ENCODE peak calls at places on chromosomes 1 and 21, in five cellular contexts. One of them, this sample, is unnamed.

GRCh38 chr1:191757003-191757402 is 401.3 kb upstream of the RGS18 start:
- DNase-seq in neuronal stem cell: no peak
- DNase-seq in PC-3: no peak
- DNase-seq in PC-9: no peak
- DNase-seq in endothelial cell of umbilical vein: no peak
- DNase-seq in this sample: no peak

GRCh38 chr1:71510725-71511124 is 429.9 kb upstream of the ZRANB2 start:
- DNase-seq in neuronal stem cell: no peak
- DNase-seq in PC-9: no peak
- DNase-seq in PC-3: no peak
- DNase-seq in endothelial cell of umbilical vein: no peak
- DNase-seq in this sample: no peak

GRCh38 chr1:26747048-26747447 is 40.7 kb upstream of the PIGV start:
- DNase-seq in PC-3: no peak
- DNase-seq in PC-9: no peak
- DNase-seq in endothelial cell of umbilical vein: no peak
- DNase-seq in neuronal stem cell: no peak
- DNase-seq in this sample: no peak

GRCh38 chr1:241637604-241638003 is 2.6 kb downstream of the CHML start:
- DNase-seq in endothelial cell of umbilical vein: no peak
- DNase-seq in neuronal stem cell: no peak
- DNase-seq in PC-9: no peak
- DNase-seq in PC-3: peak; percentile 53
- DNase-seq in this sample: no peak

GRCh38 chr21:39208624-39209333 is 25.5 kb upstream of the PSMG1 start:
- DNase-seq in endothelial cell of umbilical vein: no peak
- DNase-seq in PC-9: no peak
- DNase-seq in neuronal stem cell: no peak
- DNase-seq in PC-3: no peak
- DNase-seq in this sample: peak; percentile 69

GRCh38 chr1:61320575-61320974 is 238.2 kb downstream of the NFIA start:
- DNase-seq in PC-9: no peak
- DNase-seq in neuronal stem cell: no peak
- DNase-seq in PC-3: no peak
- DNase-seq in endothelial cell of umbilical vein: no peak
- DNase-seq in this sample: no peak

GRCh38 chr1:48105167-48105566 is 108.0 kb upstream of the TRABD2B start:
- DNase-seq in PC-9: no peak
- DNase-seq in neuronal stem cell: no peak
- DNase-seq in PC-3: no peak
- DNase-seq in endothelial cell of umbilical vein: no peak
- DNase-seq in this sample: no peak

GRCh38 chr1:239997160-239997514 is 94.5 kb upstream of the FMN2 start:
- DNase-seq in PC-9: no peak
- DNase-seq in endothelial cell of umbilical vein: no peak
- DNase-seq in PC-3: no peak
- DNase-seq in neuronal stem cell: no peak
- DNase-seq in this sample: no peak

GRCh38 chr1:31390071-31390470 is 17.2 kb upstream of the FABP3 start:
- DNase-seq in endothelial cell of umbilical vein: no peak
- DNase-seq in neuronal stem cell: no peak
- DNase-seq in PC-9: peak; percentile 82
- DNase-seq in PC-3: peak; percentile 88
- DNase-seq in this sample: no peak

GRCh38 chr21:31660134-31660565 is 657 bp downstream of the SOD1 start:
- DNase-seq in PC-3: peak; percentile 21
- DNase-seq in endothelial cell of umbilical vein: peak; percentile 30
- DNase-seq in PC-9: no peak
- DNase-seq in neuronal stem cell: no peak
- DNase-seq in this sample: peak; percentile 66

GRCh38 chr1:240190881-240191385 is 99.2 kb downstream of the FMN2 start:
- DNase-seq in endothelial cell of umbilical vein: no peak
- DNase-seq in PC-9: no peak
- DNase-seq in PC-3: peak; percentile 88
- DNase-seq in neuronal stem cell: no peak
- DNase-seq in this sample: peak; percentile 79

GRCh38 chr1:205802060-205802459 is 10.9 kb downstream of the SLC41A1 start:
- DNase-seq in PC-3: no peak
- DNase-seq in endothelial cell of umbilical vein: no peak
- DNase-seq in neuronal stem cell: no peak
- DNase-seq in PC-9: no peak
- DNase-seq in this sample: no peak

GRCh38 chr1:213666922-213667321 is 320.9 kb upstream of the PROX1 start:
- DNase-seq in PC-3: no peak
- DNase-seq in endothelial cell of umbilical vein: no peak
- DNase-seq in neuronal stem cell: no peak
- DNase-seq in PC-9: no peak
- DNase-seq in this sample: no peak

GRCh38 chr1:15245593-15246325 is 1.3 kb upstream of the FHAD1 start:
- DNase-seq in PC-3: no peak
- DNase-seq in neuronal stem cell: no peak
- DNase-seq in PC-9: no peak
- DNase-seq in endothelial cell of umbilical vein: no peak
- DNase-seq in this sample: no peak

GRCh38 chr21:31943586-31943985 is 70.8 kb downstream of the HUNK start:
- DNase-seq in PC-3: no peak
- DNase-seq in neuronal stem cell: no peak
- DNase-seq in endothelial cell of umbilical vein: no peak
- DNase-seq in PC-9: no peak
- DNase-seq in this sample: no peak

DNA sequence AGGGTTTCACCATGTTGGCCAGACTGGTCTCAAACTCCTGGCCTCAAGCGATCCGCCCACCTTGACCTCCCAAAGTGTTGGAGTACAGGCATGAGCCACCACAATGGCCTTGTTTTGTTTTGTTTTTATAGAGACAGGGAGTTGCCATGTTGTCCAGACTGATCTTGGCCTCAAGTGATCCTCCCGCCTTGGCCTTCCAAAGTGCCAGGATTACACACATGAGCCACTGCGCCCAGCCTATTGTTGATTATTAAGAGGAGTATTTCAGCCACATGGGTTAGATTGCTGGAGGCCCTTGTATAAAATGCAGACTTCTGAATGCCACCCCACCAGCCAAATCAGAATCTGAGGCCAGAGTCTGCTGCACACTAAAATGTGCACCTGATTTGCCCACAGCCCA is 57.2 kb upstream of the ANGPTL1 start:
- DNase-seq in PC-9: no peak
- DNase-seq in neuronal stem cell: no peak
- DNase-seq in endothelial cell of umbilical vein: no peak
- DNase-seq in PC-3: no peak
- DNase-seq in this sample: no peak
- H3K4me1 ChIP-seq in PC-9: no peaks in the 10 kb centered on the region
- H3K4me1 ChIP-seq in neuronal stem cell: peaks cover 18% of the 10 kb centered on the region
- H3K4me1 ChIP-seq in endothelial cell of umbilical vein: no peaks in the 10 kb centered on the region
- H3K4me1 ChIP-seq in PC-3: no peaks in the 10 kb centered on the region
- H3K4me1 ChIP-seq in this sample: no peaks in the 10 kb centered on the region

GRCh38 chr1:76294470-76295194 is 220.1 kb downstream of the ST6GALNAC3 start:
- DNase-seq in PC-9: no peak
- DNase-seq in PC-3: no peak
- DNase-seq in endothelial cell of umbilical vein: no peak
- DNase-seq in neuronal stem cell: no peak
- DNase-seq in this sample: no peak
- H3K4me3 ChIP-seq in PC-9: no peak overlapping the region
- H3K4me3 ChIP-seq in PC-3: no peak overlapping the region
- H3K4me3 ChIP-seq in endothelial cell of umbilical vein: no peak overlapping the region
- H3K4me3 ChIP-seq in neuronal stem cell: no peak overlapping the region
- H3K4me3 ChIP-seq in this sample: no peak overlapping the region

DNA sequence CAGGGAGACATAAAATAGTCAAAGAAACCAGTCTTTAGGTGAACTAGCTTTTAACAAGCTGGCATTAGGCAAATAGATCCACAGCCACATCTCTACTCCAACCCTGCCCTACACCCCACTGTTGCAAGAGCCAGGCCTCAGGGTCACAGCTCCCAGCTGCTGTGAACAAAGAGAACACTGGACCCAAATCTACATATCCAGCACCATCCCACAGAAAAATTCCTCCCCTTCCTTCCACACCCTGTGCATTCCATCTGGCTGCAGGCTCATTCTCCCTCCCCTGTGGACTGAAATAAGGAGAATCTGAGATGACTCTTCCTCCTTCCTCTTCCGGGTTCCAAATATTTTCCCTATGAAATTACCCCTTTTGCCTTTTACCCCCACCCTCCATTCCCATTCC is 23.2 kb downstream of the DLGAP3 start:
- DNase-seq in neuronal stem cell: no peak
- DNase-seq in PC-3: no peak
- DNase-seq in endothelial cell of umbilical vein: no peak
- DNase-seq in PC-9: no peak
- DNase-seq in this sample: no peak
- H3K27me3 ChIP-seq in neuronal stem cell: peaks cover 6% of the 10 kb centered on the region
- H3K27me3 ChIP-seq in PC-3: peaks cover 24% of the 10 kb centered on the region
- H3K27me3 ChIP-seq in endothelial cell of umbilical vein: no peaks in the 10 kb centered on the region
- H3K27me3 ChIP-seq in PC-9: peaks cover 93% of the 10 kb centered on the region
- H3K27me3 ChIP-seq in this sample: peaks cover 7% of the 10 kb centered on the region

DNA sequence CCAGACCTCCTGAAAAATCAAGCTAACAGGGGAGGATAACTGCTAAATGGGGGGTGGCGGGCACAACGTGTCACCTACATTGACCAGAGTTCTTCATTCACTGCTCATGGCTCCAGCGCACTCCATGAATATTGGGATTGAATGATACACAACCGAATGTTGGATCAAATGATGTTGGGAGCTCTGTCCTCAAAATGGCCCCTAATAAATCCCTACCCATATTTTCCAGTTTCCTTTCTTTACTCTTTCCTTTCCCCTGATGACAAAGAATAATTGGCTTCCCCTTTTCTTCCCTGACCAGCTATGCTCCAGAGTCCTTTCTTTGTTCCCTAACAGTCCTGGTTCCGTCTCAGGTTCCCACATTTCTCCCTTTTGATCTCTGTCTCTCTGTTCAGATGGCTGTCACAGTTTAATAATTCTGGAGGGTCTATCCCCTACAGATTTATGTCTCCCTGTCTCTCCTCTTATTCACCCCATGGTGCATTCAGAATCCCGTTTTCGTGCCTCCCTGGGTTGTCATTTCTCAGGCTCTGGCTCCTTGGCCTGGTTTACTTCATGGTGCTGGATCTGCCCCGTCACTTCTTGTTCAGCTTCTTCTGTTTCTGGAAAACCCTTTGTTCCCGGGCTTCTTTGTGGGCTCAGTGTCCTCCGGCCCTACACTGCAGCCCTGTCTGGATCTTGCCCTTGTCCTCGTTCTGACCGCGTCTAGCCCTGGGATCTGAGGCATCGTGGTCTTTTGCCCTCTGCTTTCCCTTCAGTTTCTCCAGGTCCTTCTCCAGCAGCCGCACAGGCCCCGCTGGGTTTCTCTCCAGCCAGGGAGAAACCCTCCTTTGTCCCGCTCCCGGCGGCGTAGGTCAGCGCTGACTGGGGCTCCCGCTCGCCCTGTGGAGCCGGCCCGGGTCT is 78.3 kb downstream of the NDUFS5 start:
- DNase-seq in PC-9: no peak
- DNase-seq in neuronal stem cell: no peak
- DNase-seq in PC-3: peak; percentile 35
- DNase-seq in endothelial cell of umbilical vein: peak; percentile 61
- DNase-seq in this sample: peak; percentile 64
- H3K4me1 ChIP-seq in PC-9: peaks cover 49% of the 10 kb centered on the region
- H3K4me1 ChIP-seq in neuronal stem cell: peaks cover 31% of the 10 kb centered on the region
- H3K4me1 ChIP-seq in PC-3: peaks cover 51% of the 10 kb centered on the region
- H3K4me1 ChIP-seq in endothelial cell of umbilical vein: peaks cover 46% of the 10 kb centered on the region
- H3K4me1 ChIP-seq in this sample: peaks cover 40% of the 10 kb centered on the region

DNA sequence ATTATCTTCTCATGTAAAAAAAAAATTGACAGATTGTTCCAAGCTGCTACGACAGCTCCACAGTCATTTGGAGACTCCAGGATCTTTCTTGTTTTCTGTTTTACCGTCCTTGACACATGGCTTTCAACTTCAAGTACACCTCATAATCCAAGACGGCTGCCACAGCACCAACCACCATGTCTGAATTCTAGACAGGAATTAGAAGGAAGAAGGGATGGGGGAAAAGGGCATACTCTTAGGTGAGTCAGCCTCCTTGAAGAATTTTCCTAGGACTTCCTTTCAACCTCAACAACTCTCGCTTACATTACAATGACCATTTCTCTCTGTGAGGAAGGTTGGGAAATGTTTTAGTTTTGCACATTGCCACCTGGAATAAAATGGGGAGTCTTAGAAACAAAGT is 110.3 kb upstream of the TNR start:
- DNase-seq in PC-3: no peak
- DNase-seq in endothelial cell of umbilical vein: no peak
- DNase-seq in neuronal stem cell: no peak
- DNase-seq in PC-9: no peak
- DNase-seq in this sample: no peak
- H3K4me3 ChIP-seq in PC-3: no peak overlapping the region
- H3K4me3 ChIP-seq in endothelial cell of umbilical vein: no peak overlapping the region
- H3K4me3 ChIP-seq in neuronal stem cell: no peak overlapping the region
- H3K4me3 ChIP-seq in PC-9: no peak overlapping the region
- H3K4me3 ChIP-seq in this sample: no peak overlapping the region

GRCh38 chr1:7623886-7624285 is 147.2 kb upstream of the VAMP3 start:
- DNase-seq in endothelial cell of umbilical vein: no peak
- DNase-seq in neuronal stem cell: no peak
- DNase-seq in PC-3: no peak
- DNase-seq in PC-9: no peak
- DNase-seq in this sample: no peak

GRCh38 chr1:7629011-7629410 is 142.1 kb upstream of the VAMP3 start:
- DNase-seq in PC-9: no peak
- DNase-seq in PC-3: no peak
- DNase-seq in neuronal stem cell: no peak
- DNase-seq in endothelial cell of umbilical vein: no peak
- DNase-seq in this sample: no peak

GRCh38 chr1:7624791-7625355 is 146.2 kb upstream of the VAMP3 start:
- DNase-seq in endothelial cell of umbilical vein: no peak
- DNase-seq in PC-9: no peak
- DNase-seq in neuronal stem cell: no peak
- DNase-seq in PC-3: no peak
- DNase-seq in this sample: no peak

GRCh38 chr1:7628273-7628672 is 142.8 kb upstream of the VAMP3 start:
- DNase-seq in PC-9: no peak
- DNase-seq in endothelial cell of umbilical vein: no peak
- DNase-seq in neuronal stem cell: no peak
- DNase-seq in PC-3: no peak
- DNase-seq in this sample: no peak

GRCh38 chr1:7625401-7625800 is 145.7 kb upstream of the VAMP3 start:
- DNase-seq in neuronal stem cell: no peak
- DNase-seq in endothelial cell of umbilical vein: no peak
- DNase-seq in PC-3: no peak
- DNase-seq in PC-9: no peak
- DNase-seq in this sample: no peak
- H3K27me3 ChIP-seq in neuronal stem cell: peaks cover 64% of the 10 kb centered on the region
- H3K27me3 ChIP-seq in endothelial cell of umbilical vein: no peaks in the 10 kb centered on the region
- H3K27me3 ChIP-seq in PC-3: peaks cover 99% of the 10 kb centered on the region
- H3K27me3 ChIP-seq in PC-9: peaks cover 70% of the 10 kb centered on the region
- H3K27me3 ChIP-seq in this sample: no peaks in the 10 kb centered on the region

This sample was measured in cardiac muscle cell.